ENCODE peak calls at places on chromosomes 11 and 22, in eight cellular contexts. J, X, S, L, K, I, Q and R are unnamed samples.

GRCh38 chr22:29427176-29427760 is 11.1 kb upstream of the RFPL1 start:
- DNase-seq in X (no peak), K (no peak), Q (no peak), L (no peak), I (no peak), S (no peak), J (no peak), R (no peak)

GRCh38 chr11:19345848-19346681 is 105.3 kb upstream of the E2F8 start:
- DNase-seq in L (peak), I (no peak), S (peak), Q (no peak), K (no peak), X (no peak), J (no peak), R (peak)

GRCh38 chr11:44906641-44907040 is 44.0 kb downstream of the TP53I11 start:
- DNase-seq in Q (no peak), X (no peak), I (no peak), J (no peak), S (no peak), K (no peak), L (no peak), R (no peak)

GRCh38 chr22:38419864-38420172 is 35.2 kb downstream of the KCNJ4 start:
- DNase-seq in Q (no peak), I (no peak), L (no peak), K (no peak), X (no peak), J (no peak), S (no peak), R (no peak)

GRCh38 chr11:8033312-8033715 is 46.2 kb downstream of the EIF3F start:
- DNase-seq in S (peak), I (peak), K (peak), Q (peak), L (peak), J (peak), X (peak), R (peak)

GRCh38 chr11:126989942-126990715 is 10.4 kb downstream of the KIRREL3 start:
- DNase-seq in S (peak), J (peak), K (peak), I (no peak), X (peak), L (peak), Q (peak), R (peak)

GRCh38 chr22:26548984-26549383 is 36.7 kb upstream of the TFIP11 start:
- DNase-seq in L (no peak), S (no peak), J (peak), X (no peak), I (no peak), K (no peak), Q (no peak), R (no peak)

GRCh38 chr11:99419991-99420390 is 399.2 kb downstream of the CNTN5 start:
- DNase-seq in L (no peak), K (no peak), J (no peak), S (no peak), Q (no peak), X (no peak), I (no peak), R (no peak)

GRCh38 chr11:94120946-94121345 is 7.7 kb upstream of the PANX1 start:
- DNase-seq in S (no peak), K (no peak), I (no peak), J (no peak), Q (no peak), L (no peak), X (no peak), R (no peak)

GRCh38 chr11:16981651-16982194 is 32.5 kb downstream of the PLEKHA7 start:
- DNase-seq in X (no peak), Q (peak), K (no peak), L (no peak), J (no peak), I (no peak), S (peak), R (no peak)

GRCh38 chr22:33049125-33049729 is 9.0 kb downstream of the SYN3 start:
- DNase-seq in I (peak), S (peak), J (peak), K (peak), L (peak), Q (peak), X (peak), R (peak)

DNA sequence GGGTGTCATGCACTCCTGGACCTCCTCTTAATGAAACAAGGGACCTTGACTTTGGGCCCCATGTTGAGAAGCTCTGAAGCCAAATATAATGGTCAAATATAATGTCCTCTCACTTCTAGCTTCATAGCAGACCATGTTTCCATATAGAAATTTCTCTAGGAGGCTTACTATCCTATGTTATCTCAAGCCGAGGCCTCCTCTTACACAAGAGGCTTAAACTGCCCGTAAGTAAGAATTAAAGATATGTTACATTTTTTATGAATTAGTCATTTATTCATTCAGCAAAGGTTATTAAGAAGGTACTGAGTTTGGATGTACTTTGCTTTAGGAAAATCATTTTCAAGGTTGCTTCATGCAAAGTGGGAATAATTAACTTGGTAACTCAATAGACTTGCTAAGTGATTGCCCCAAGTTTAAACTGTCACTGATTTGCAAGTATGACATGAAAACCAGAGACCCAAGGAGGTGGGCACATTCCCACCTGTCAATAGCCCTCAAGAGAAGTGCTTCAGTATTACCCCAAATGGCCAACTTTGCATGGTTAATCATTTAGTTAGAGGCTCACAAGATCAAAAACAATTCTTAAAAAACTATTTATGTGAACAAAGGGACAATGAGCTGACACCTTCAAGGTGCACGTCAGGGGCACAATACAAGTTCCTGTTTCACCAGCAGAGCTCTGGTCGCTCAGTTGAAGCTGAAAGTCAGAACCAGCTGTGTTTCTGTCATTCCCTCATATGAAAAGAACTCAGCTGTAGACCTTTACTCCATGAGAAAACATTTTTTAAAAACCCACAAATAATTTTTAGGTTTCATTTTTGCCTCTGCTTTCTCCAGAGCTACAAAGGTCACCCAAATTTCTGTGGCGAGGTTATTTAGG is 20.9 kb downstream of the BDNF start:
- DNase-seq in X (no peak), I (no peak), Q (no peak), J (no peak), K (no peak), L (no peak), S (no peak), R (no peak)
- TF ChIP-seq CTCF in X (no peak), I (no peak), Q (no peak), J (no peak), K (no peak), L (no peak), S (no peak), R (no peak)

GRCh38 chr11:102367364-102367763 is 20.4 kb downstream of the BIRC2 start:
- DNase-seq in K (no peak), I (no peak), L (no peak), X (no peak), J (no peak), Q (no peak), S (no peak), R (no peak)
- TF ChIP-seq CTCF in K (peak), I (no peak), L (no peak), X (no peak), J (peak), Q (peak), S (no peak), R (peak)

DNA sequence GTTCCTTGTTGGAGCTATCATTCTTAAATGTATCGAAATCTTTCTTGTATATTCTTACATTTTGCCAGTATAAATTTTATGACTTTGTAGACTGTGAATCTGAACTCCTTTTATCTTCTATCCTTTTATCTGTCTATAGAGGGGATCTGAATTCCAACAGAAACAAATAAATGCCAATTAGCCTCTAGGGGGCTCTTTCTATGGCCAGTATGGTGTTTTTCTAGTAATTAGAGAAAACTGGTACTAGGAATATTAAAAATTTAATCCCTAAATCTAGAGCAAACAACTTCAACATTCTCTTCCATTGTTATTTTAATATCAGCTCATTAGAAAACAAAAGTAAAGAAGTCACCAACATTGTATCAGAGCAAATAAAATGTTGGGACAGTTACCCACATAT is 21.5 kb upstream of the CAT start:
- DNase-seq in X (no peak), L (no peak), S (no peak), J (no peak), I (no peak), K (no peak), Q (no peak), R (no peak)
- TF ChIP-seq CTCF in X (no peak), L (no peak), S (no peak), J (no peak), I (no peak), K (no peak), Q (no peak), R (peak)

DNA sequence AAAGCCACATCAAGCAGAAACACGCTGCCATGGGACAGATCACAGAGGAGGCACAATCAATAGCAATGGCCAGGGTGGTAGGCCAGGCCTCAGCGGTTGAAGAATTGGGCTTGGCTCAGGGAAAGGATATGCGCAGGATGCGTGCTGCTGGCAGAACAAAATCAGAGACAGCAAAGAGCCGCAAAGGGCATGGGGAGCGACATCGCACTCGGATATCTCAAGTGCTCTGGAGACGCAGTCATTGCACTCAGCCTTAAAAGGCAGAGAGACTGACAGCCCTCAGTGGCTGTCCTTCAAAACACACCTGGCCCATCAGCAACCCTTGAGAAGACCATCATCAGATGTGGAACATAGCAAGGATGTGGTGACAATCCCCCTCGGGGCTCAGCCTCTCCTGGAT is 50.5 kb downstream of the CSNK2A3 start:
- DNase-seq in K (no peak), S (no peak), J (no peak), L (no peak), Q (no peak), I (no peak), X (no peak), R (no peak)
- TF ChIP-seq CTCF in K (no peak), S (no peak), J (no peak), L (no peak), Q (no peak), I (no peak), X (no peak), R (no peak)

DNA sequence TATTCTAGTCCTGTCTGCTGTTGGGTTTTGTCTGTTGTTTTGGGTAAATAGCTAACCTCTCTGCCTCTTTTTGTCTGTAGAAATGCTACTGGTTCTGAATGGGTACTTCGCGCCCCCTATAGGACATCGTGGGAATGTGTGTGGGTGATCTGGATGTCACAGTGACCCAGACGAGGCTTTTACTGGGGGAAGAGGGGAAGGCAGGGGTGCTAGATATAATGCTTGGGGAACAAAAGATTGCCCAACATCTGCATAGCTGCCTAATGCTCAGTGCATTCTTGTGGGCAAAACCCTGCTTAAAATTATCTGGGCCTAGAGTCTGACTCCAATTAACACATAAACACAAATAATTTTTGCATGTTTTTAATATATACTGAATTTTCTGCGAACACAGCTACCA is 57.7 kb downstream of the BMAL1 start:
- DNase-seq in J (peak), I (peak), L (peak), S (peak), K (peak), X (peak), Q (no peak), R (peak)
- TF ChIP-seq CTCF in J (peak), I (peak), L (peak), S (peak), K (peak), X (peak), Q (peak), R (peak)

GRCh38 chr11:69662021-69662698 is 13.0 kb downstream of the LTO1 start:
- DNase-seq in Q (no peak), X (no peak), S (no peak), L (no peak), I (no peak), J (no peak), K (no peak), R (no peak)
- TF ChIP-seq CTCF in Q (peak), X (no peak), S (no peak), L (no peak), I (no peak), J (no peak), K (no peak), R (no peak)

DNA sequence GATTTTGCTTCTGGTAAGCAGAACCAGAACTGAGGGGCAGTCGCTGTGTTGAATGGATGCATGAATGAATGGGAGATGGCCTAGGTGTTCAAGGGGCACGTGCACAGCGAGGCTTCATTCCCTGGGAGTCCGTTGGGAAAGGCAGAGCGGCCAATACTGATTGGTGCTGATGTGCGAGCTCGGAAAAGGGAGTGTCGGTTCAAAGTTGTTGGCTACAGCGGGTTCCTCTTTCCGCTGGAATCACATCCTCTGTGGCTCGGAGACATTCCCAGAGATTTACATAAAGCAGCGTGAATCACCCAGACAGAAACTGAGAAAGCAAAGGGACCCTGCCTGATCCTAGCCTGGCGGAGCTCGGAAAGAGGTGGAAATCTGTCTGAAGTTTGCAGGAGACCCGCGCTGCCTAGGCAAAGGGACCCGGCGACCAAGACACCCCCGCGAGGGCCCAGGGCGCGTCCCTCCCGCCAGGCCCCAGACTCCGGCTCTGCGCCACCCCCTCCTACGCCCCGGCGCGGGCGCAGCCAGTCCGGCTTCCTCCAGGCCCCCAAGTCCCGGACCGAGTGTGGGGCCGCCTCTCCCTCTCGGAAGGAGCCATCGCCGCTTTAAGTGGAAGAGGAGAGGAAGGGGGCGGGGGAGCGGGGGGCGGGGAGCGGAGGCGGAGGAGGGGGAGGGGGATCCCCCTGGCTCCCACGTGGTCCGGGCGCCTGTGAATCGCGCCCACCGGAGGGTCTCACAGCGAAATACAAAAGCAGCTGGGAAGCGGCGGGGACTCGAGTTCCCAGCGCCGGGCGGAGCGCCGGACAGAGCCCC is at the start of gene FJX1:
- DNase-seq in L (peak), Q (no peak), K (no peak), S (no peak), I (peak), J (peak), X (peak), R (peak)
- TF ChIP-seq CTCF in L (no peak), Q (no peak), K (no peak), S (no peak), I (no peak), J (no peak), X (no peak), R (no peak)

GRCh38 chr11:115437902-115438575 is 66.2 kb downstream of the CADM1 start:
- DNase-seq in Q (no peak), I (no peak), K (no peak), J (no peak), L (no peak), S (no peak), X (no peak), R (no peak)
- TF ChIP-seq CTCF in Q (no peak), I (no peak), K (no peak), J (no peak), L (no peak), S (no peak), X (no peak), R (no peak)

DNA sequence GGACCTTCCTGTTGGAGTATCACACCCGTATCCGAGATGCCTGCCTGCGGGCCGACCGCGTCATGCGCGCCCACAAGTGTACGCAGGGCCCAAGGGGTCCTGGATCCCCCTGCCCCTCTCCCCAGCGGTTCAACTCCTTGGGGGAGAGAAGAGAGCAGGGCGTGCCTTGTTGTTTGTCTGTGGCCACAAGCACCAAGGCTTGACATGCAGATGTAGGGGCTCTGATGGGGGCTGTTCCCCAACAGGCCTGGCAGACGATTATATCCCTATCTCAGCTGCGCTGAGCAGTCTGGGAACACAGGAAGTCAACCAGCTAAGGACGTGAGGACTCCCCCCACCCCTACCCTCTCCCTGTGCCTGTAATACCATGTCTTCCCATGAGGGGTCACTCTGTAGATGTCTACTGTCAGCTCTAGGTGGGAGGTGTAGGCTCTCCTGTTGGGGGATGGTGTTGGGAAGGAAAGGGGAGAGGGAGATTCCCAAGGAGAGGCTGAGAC is 6.8 kb downstream of the CFL1 start:
- DNase-seq in Q (no peak), S (no peak), J (no peak), X (no peak), I (no peak), K (no peak), L (no peak), R (no peak)
- TF ChIP-seq CTCF in Q (peak), S (peak), J (no peak), X (no peak), I (peak), K (no peak), L (no peak), R (peak)

GRCh38 chr11:10893713-10894112 is 35.9 kb upstream of the ZBED5 start:
- DNase-seq in Q (no peak), I (no peak), S (no peak), L (no peak), J (no peak), X (no peak), K (no peak), R (no peak)
- TF ChIP-seq CTCF in Q (peak), I (peak), S (no peak), L (no peak), J (no peak), X (no peak), K (no peak), R (no peak)